ENCODE peak calls at places on chromosomes 11 and 22, in eight cellular contexts. One of them, this sample, is unnamed. For H3K36me3, the result is how much of the 10 kb centered on the place peaks cover.

GRCh38 chr11:36118084-36118483 is 171.1 kb downstream of the COMMD9 start:
- DNase-seq in left ventricle myocardium inferior: no peak
- DNase-seq in cardiac muscle cell: no peak
- DNase-seq in NT2/D1: no peak
- DNase-seq in heart left ventricle: no peak
- DNase-seq in brain microvascular endothelial cell: no peak
- DNase-seq in BE2C: no peak
- DNase-seq in tibial nerve: no peak
- DNase-seq in this sample: no peak

GRCh38 chr11:116530705-116531104 is 242.1 kb downstream of the BUD13 start:
- DNase-seq in left ventricle myocardium inferior: no peak
- DNase-seq in cardiac muscle cell: no peak
- DNase-seq in NT2/D1: no peak
- DNase-seq in heart left ventricle: no peak
- DNase-seq in brain microvascular endothelial cell: no peak
- DNase-seq in BE2C: no peak
- DNase-seq in tibial nerve: no peak
- DNase-seq in this sample: no peak

GRCh38 chr22:36641902-36642640 is 61.5 kb downstream of the CACNG2 start:
- DNase-seq in left ventricle myocardium inferior: no peak
- DNase-seq in cardiac muscle cell: no peak
- DNase-seq in NT2/D1: no peak
- DNase-seq in heart left ventricle: no peak
- DNase-seq in brain microvascular endothelial cell: peak
- DNase-seq in BE2C: peak
- DNase-seq in tibial nerve: no peak
- DNase-seq in this sample: no peak

GRCh38 chr11:70122490-70123198 is 44.5 kb downstream of the ANO1 start:
- DNase-seq in left ventricle myocardium inferior: no peak
- DNase-seq in cardiac muscle cell: no peak
- DNase-seq in NT2/D1: no peak
- DNase-seq in heart left ventricle: no peak
- DNase-seq in brain microvascular endothelial cell: no peak
- DNase-seq in BE2C: no peak
- DNase-seq in tibial nerve: no peak
- DNase-seq in this sample: no peak

GRCh38 chr22:37525073-37525745 is 6.0 kb upstream of the CARD10 start:
- DNase-seq in left ventricle myocardium inferior: no peak
- DNase-seq in cardiac muscle cell: no peak
- DNase-seq in NT2/D1: no peak
- DNase-seq in heart left ventricle: no peak
- DNase-seq in brain microvascular endothelial cell: peak
- DNase-seq in BE2C: no peak
- DNase-seq in tibial nerve: no peak
- DNase-seq in this sample: peak

GRCh38 chr11:81237139-81237538 is 1496.5 kb downstream of the FAM181B start:
- DNase-seq in left ventricle myocardium inferior: no peak
- DNase-seq in cardiac muscle cell: peak
- DNase-seq in NT2/D1: peak
- DNase-seq in heart left ventricle: no peak
- DNase-seq in brain microvascular endothelial cell: peak
- DNase-seq in BE2C: no peak
- DNase-seq in tibial nerve: no peak
- DNase-seq in this sample: no peak

GRCh38 chr11:116061322-116061721 is 557.1 kb upstream of the CADM1 start:
- DNase-seq in left ventricle myocardium inferior: no peak
- DNase-seq in cardiac muscle cell: no peak
- DNase-seq in NT2/D1: no peak
- DNase-seq in heart left ventricle: no peak
- DNase-seq in brain microvascular endothelial cell: no peak
- DNase-seq in BE2C: peak
- DNase-seq in tibial nerve: no peak
- DNase-seq in this sample: no peak

GRCh38 chr11:8196749-8197148 is 27.9 kb upstream of the RIC3 start:
- DNase-seq in left ventricle myocardium inferior: no peak
- DNase-seq in cardiac muscle cell: no peak
- DNase-seq in NT2/D1: no peak
- DNase-seq in heart left ventricle: no peak
- DNase-seq in brain microvascular endothelial cell: no peak
- DNase-seq in BE2C: no peak
- DNase-seq in tibial nerve: no peak
- DNase-seq in this sample: no peak

GRCh38 chr11:120021391-120021953 is 116.4 kb downstream of the TRIM29 start:
- DNase-seq in left ventricle myocardium inferior: no peak
- DNase-seq in cardiac muscle cell: no peak
- DNase-seq in NT2/D1: no peak
- DNase-seq in heart left ventricle: no peak
- DNase-seq in brain microvascular endothelial cell: no peak
- DNase-seq in BE2C: no peak
- DNase-seq in tibial nerve: no peak
- DNase-seq in this sample: no peak

GRCh38 chr11:62909107-62909894 is 11.9 kb downstream of the CHRM1 start:
- DNase-seq in left ventricle myocardium inferior: peak
- DNase-seq in cardiac muscle cell: peak
- DNase-seq in NT2/D1: peak
- DNase-seq in heart left ventricle: peak
- DNase-seq in brain microvascular endothelial cell: peak
- DNase-seq in BE2C: peak
- DNase-seq in tibial nerve: peak
- DNase-seq in this sample: peak

GRCh38 chr11:117771841-117772240 is 25.2 kb downstream of the DSCAML1 start:
- DNase-seq in left ventricle myocardium inferior: no peak
- DNase-seq in cardiac muscle cell: no peak
- DNase-seq in NT2/D1: no peak
- DNase-seq in heart left ventricle: no peak
- DNase-seq in brain microvascular endothelial cell: no peak
- DNase-seq in BE2C: no peak
- DNase-seq in tibial nerve: no peak
- DNase-seq in this sample: no peak

GRCh38 chr11:1113405-1114201 is 38.9 kb downstream of the MUC2 start:
- DNase-seq in left ventricle myocardium inferior: peak
- DNase-seq in cardiac muscle cell: no peak
- DNase-seq in NT2/D1: no peak
- DNase-seq in heart left ventricle: no peak
- DNase-seq in brain microvascular endothelial cell: no peak
- DNase-seq in BE2C: no peak
- DNase-seq in tibial nerve: peak
- DNase-seq in this sample: no peak

GRCh38 chr22:16828876-16829275 is 3.7 kb upstream of the XKR3 start:
- DNase-seq in left ventricle myocardium inferior: no peak
- DNase-seq in cardiac muscle cell: no peak
- DNase-seq in NT2/D1: no peak
- DNase-seq in heart left ventricle: no peak
- DNase-seq in brain microvascular endothelial cell: no peak
- DNase-seq in BE2C: no peak
- DNase-seq in tibial nerve: no peak
- DNase-seq in this sample: no peak

GRCh38 chr22:24981656-24982055 is 29.1 kb downstream of the KIAA1671 start:
- DNase-seq in left ventricle myocardium inferior: no peak
- DNase-seq in cardiac muscle cell: no peak
- DNase-seq in NT2/D1: no peak
- DNase-seq in heart left ventricle: no peak
- DNase-seq in brain microvascular endothelial cell: no peak
- DNase-seq in BE2C: no peak
- DNase-seq in tibial nerve: no peak
- DNase-seq in this sample: no peak

GRCh38 chr11:46527586-46527985 is 66.2 kb downstream of the AMBRA1 start:
- DNase-seq in left ventricle myocardium inferior: no peak
- DNase-seq in cardiac muscle cell: no peak
- DNase-seq in NT2/D1: no peak
- DNase-seq in heart left ventricle: no peak
- DNase-seq in brain microvascular endothelial cell: no peak
- DNase-seq in BE2C: no peak
- DNase-seq in tibial nerve: no peak
- DNase-seq in this sample: no peak

GRCh38 chr22:27487600-27488450 is 313.7 kb downstream of the MN1 start:
- DNase-seq in left ventricle myocardium inferior: no peak
- DNase-seq in cardiac muscle cell: no peak
- DNase-seq in NT2/D1: no peak
- DNase-seq in heart left ventricle: no peak
- DNase-seq in brain microvascular endothelial cell: peak
- DNase-seq in BE2C: no peak
- DNase-seq in tibial nerve: no peak
- DNase-seq in this sample: peak

GRCh38 chr11:18972336-18972735 is 33.1 kb upstream of the MRGPRX1 start:
- DNase-seq in left ventricle myocardium inferior: no peak
- DNase-seq in cardiac muscle cell: no peak
- DNase-seq in NT2/D1: no peak
- DNase-seq in heart left ventricle: no peak
- DNase-seq in brain microvascular endothelial cell: no peak
- DNase-seq in BE2C: no peak
- DNase-seq in tibial nerve: no peak
- DNase-seq in this sample: no peak
- H3K36me3 ChIP-seq in left ventricle myocardium inferior: under half
- H3K36me3 ChIP-seq in cardiac muscle cell: under half
- H3K36me3 ChIP-seq in NT2/D1: under half
- H3K36me3 ChIP-seq in heart left ventricle: under half
- H3K36me3 ChIP-seq in brain microvascular endothelial cell: under half
- H3K36me3 ChIP-seq in BE2C: under half
- H3K36me3 ChIP-seq in tibial nerve: under half
- H3K36me3 ChIP-seq in this sample: under half

DNA sequence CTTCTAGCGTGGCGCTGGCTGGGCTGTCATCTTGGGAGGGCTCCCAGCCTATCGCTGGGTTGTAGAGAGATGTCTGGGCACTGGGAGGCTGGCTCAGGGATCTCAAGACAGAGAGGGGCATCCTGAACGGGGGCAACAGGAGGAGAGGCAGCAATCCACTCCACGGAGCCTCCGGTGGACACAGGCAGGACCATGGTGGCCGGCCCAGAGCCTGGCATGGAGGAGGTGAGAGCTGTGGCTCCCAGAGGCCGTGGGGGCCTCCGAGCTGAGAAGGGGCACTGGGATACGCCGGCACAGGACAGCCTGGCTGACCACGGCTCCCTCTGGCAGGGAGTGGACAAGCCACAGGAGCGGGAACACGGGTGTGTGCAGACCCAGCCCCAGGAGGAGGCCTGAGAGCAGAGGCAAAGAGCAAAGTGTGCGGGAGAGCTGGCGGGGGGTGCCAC is 9.2 kb downstream of the MRGPRF start:
- DNase-seq in left ventricle myocardium inferior: no peak
- DNase-seq in cardiac muscle cell: no peak
- DNase-seq in NT2/D1: no peak
- DNase-seq in heart left ventricle: no peak
- DNase-seq in brain microvascular endothelial cell: no peak
- DNase-seq in BE2C: no peak
- DNase-seq in tibial nerve: no peak
- DNase-seq in this sample: no peak
- H3K36me3 ChIP-seq in left ventricle myocardium inferior: under half
- H3K36me3 ChIP-seq in cardiac muscle cell: under half
- H3K36me3 ChIP-seq in NT2/D1: under half
- H3K36me3 ChIP-seq in heart left ventricle: under half
- H3K36me3 ChIP-seq in brain microvascular endothelial cell: under half
- H3K36me3 ChIP-seq in BE2C: under half
- H3K36me3 ChIP-seq in tibial nerve: under half
- H3K36me3 ChIP-seq in this sample: half or more

GRCh38 chr11:66843776-66844495 is 695 bp downstream of the RCE1 start:
- DNase-seq in left ventricle myocardium inferior: no peak
- DNase-seq in cardiac muscle cell: no peak
- DNase-seq in NT2/D1: no peak
- DNase-seq in heart left ventricle: no peak
- DNase-seq in brain microvascular endothelial cell: no peak
- DNase-seq in BE2C: no peak
- DNase-seq in tibial nerve: no peak
- DNase-seq in this sample: no peak

GRCh38 chr11:66842896-66843775 is at the start of gene RCE1:
- DNase-seq in left ventricle myocardium inferior: peak
- DNase-seq in cardiac muscle cell: peak
- DNase-seq in NT2/D1: peak
- DNase-seq in heart left ventricle: peak
- DNase-seq in brain microvascular endothelial cell: peak
- DNase-seq in BE2C: peak
- DNase-seq in tibial nerve: peak
- DNase-seq in this sample: peak

GRCh38 chr11:66842501-66842895 is 743 bp upstream of the RCE1 start:
- DNase-seq in left ventricle myocardium inferior: no peak
- DNase-seq in cardiac muscle cell: no peak
- DNase-seq in NT2/D1: no peak
- DNase-seq in heart left ventricle: no peak
- DNase-seq in brain microvascular endothelial cell: no peak
- DNase-seq in BE2C: no peak
- DNase-seq in tibial nerve: no peak
- DNase-seq in this sample: no peak

GRCh38 chr11:66841861-66842260 is 1.4 kb upstream of the RCE1 start:
- DNase-seq in left ventricle myocardium inferior: no peak
- DNase-seq in cardiac muscle cell: no peak
- DNase-seq in NT2/D1: no peak
- DNase-seq in heart left ventricle: no peak
- DNase-seq in brain microvascular endothelial cell: no peak
- DNase-seq in BE2C: no peak
- DNase-seq in tibial nerve: no peak
- DNase-seq in this sample: no peak

DNA sequence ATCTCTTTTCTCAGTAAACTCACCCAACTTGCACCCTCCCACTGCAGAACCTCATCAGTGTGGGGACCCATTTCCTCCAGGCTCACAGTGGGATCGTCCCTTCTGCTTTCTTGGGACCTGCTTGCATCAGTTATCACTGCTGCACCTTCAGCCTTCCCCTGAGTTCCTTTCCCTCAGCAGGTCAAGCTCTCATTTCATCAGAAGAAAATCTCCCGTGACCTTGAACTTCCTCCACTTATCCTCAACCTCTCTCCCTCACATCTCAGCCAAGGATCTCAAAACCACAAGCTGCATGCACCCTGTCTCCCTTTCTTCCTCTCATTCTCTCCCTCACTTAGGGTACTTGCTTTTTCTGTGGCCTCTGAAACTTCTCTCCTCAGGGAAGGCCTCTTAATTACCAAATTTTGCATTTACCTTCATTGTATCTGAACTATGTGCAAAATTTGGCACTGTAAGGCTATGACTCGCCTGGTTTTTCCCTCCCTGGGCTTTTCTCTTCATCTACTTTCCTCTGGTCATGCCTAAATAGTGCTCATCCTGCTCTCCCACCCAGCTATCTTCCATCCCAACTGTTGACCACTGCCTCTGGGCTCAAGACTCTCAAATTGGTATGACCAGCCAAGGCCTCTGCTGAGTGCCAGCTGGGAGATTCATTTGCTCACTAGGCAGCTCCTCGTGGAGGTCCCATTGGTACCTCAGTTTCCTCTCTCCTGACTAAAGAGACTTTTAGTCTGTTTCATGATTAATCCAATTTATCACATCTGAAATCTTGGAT is 2.7 kb upstream of the RCE1 start:
- DNase-seq in left ventricle myocardium inferior: no peak
- DNase-seq in cardiac muscle cell: no peak
- DNase-seq in NT2/D1: no peak
- DNase-seq in heart left ventricle: no peak
- DNase-seq in brain microvascular endothelial cell: no peak
- DNase-seq in BE2C: no peak
- DNase-seq in tibial nerve: no peak
- DNase-seq in this sample: no peak
- H3K36me3 ChIP-seq in left ventricle myocardium inferior: under half
- H3K36me3 ChIP-seq in cardiac muscle cell: under half
- H3K36me3 ChIP-seq in NT2/D1: half or more
- H3K36me3 ChIP-seq in heart left ventricle: under half
- H3K36me3 ChIP-seq in brain microvascular endothelial cell: under half
- H3K36me3 ChIP-seq in BE2C: under half
- H3K36me3 ChIP-seq in tibial nerve: under half
- H3K36me3 ChIP-seq in this sample: half or more

DNA sequence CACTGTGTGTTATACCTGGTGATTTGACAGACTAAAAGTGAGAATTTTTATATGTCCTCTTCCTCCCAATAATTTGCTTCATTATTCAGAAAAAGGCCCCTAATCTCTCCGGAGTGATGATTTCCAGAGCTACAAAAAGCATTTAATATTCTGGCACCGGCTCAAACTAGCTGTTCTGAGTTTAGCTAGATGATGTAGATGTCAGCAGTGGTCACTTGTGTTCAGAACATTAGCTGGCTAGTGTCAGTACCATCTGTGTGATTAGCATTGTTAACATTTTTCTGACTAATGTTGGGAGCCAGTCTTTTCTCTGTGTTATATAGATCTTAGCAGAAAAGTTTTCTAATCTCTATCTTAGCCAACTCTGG is 68.7 kb upstream of the RRM1 start:
- DNase-seq in left ventricle myocardium inferior: no peak
- DNase-seq in cardiac muscle cell: no peak
- DNase-seq in NT2/D1: no peak
- DNase-seq in heart left ventricle: peak
- DNase-seq in brain microvascular endothelial cell: no peak
- DNase-seq in BE2C: peak
- DNase-seq in tibial nerve: no peak
- DNase-seq in this sample: no peak
- H3K36me3 ChIP-seq in left ventricle myocardium inferior: under half
- H3K36me3 ChIP-seq in cardiac muscle cell: under half
- H3K36me3 ChIP-seq in NT2/D1: under half
- H3K36me3 ChIP-seq in heart left ventricle: under half
- H3K36me3 ChIP-seq in brain microvascular endothelial cell: under half
- H3K36me3 ChIP-seq in BE2C: under half
- H3K36me3 ChIP-seq in tibial nerve: under half
- H3K36me3 ChIP-seq in this sample: under half

This sample was measured in SJSA1.